ENCODE peak calls at places on chromosomes 1 and 21, in seven cellular contexts. E is breast epithelium, X is heart right ventricle, I is sigmoid colon, J is GM23338, B is testis, K is mammary epithelial cell. Q is an unnamed sample. For H3K4me1 and H3K27me3, the result is how much of the 10 kb centered on the place peaks cover.

GRCh38 chr1:206131037-206131436 is 13.8 kb upstream of the AVPR1B start:
- DNase-seq in E (no peak), X (no peak), I (no peak), J (no peak), B (no peak), K (no peak), Q (no peak)

GRCh38 chr1:88784551-88784950 is 100.5 kb downstream of the PKN2 start:
- DNase-seq in E (no peak), X (no peak), I (no peak), J (no peak), B (no peak), K (no peak), Q (no peak)

GRCh38 chr1:159699653-159700052 is 14.7 kb downstream of the CRP start:
- DNase-seq in E (no peak), X (no peak), I (no peak), J (no peak), B (no peak), K (no peak), Q (no peak)

GRCh38 chr1:116556289-116557006 is 14.4 kb downstream of the CD58 start:
- DNase-seq in E (peak), X (peak), I (peak), J (no peak), B (no peak), K (peak), Q (peak)

GRCh38 chr1:144551543-144552424 is 40.9 kb upstream of the PPIAL4F start:
- DNase-seq in E (peak), X (peak), I (peak), J (peak), B (peak), K (peak), Q (peak)

GRCh38 chr21:41245509-41246135 is 71.0 kb upstream of the FAM3B start:
- DNase-seq in E (no peak), X (no peak), I (no peak), J (peak), B (no peak), K (no peak), Q (no peak)

GRCh38 chr1:4172659-4173599 is 272.9 kb upstream of the C1orf174 start:
- DNase-seq in E (peak), X (no peak), I (peak), J (no peak), B (peak), K (no peak), Q (no peak)

GRCh38 chr1:70483342-70483741 is 72.3 kb downstream of the CTH start:
- DNase-seq in E (no peak), X (no peak), I (no peak), J (no peak), B (no peak), K (no peak), Q (no peak)

GRCh38 chr1:180248731-180249681 is 18.9 kb downstream of the LHX4 start:
- DNase-seq in E (no peak), X (no peak), I (peak), J (peak), B (no peak), K (no peak), Q (no peak)

GRCh38 chr21:42740405-42740909 is 87.0 kb downstream of the PDE9A start:
- DNase-seq in E (no peak), X (no peak), I (no peak), J (no peak), B (no peak), K (no peak), Q (no peak)

DNA sequence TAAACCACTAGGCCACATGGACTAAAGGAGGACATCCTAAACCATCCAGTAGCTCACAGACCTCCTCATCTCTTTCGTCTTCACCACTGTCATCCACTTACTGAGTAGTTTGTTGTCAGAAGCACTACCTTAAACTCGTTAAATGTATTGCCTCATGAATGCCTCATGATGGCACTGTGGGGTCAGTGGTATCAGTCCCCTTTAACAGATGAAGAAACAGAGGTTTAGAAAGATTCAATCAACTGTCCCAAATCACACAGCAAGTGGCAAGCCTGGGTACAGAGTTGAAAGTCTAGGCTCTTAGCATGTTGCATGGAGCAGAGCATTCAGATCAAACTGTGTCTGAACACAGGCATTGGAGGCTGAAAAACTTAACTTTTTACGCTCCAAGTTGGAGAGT is 183.6 kb upstream of the KIAA0040 start:
- DNase-seq in E (no peak), X (no peak), I (no peak), J (peak), B (no peak), K (no peak), Q (no peak)
- TF ChIP-seq CTCF in E (no peak), X (no peak), I (no peak), J (peak), B (peak), K (peak), Q (peak)

GRCh38 chr1:32031578-32032286 is 18.1 kb downstream of the KHDRBS1 start:
- DNase-seq in E (no peak), X (no peak), I (no peak), J (no peak), B (no peak), K (no peak), Q (peak)
- H3K4me1 ChIP-seq in E (under half), X (under half), I (half or more), J (under half), B (under half), K (under half), Q (under half)

GRCh38 chr1:109849670-109850069 is 61.0 kb upstream of the CSF1 start:
- DNase-seq in E (no peak), X (no peak), I (no peak), J (no peak), B (no peak), K (no peak), Q (no peak)

GRCh38 chr1:109850194-109850593 is 60.5 kb upstream of the CSF1 start:
- DNase-seq in E (no peak), X (no peak), I (no peak), J (no peak), B (no peak), K (no peak), Q (no peak)

GRCh38 chr1:109847251-109847650 is 63.4 kb upstream of the CSF1 start:
- DNase-seq in E (no peak), X (no peak), I (no peak), J (no peak), B (no peak), K (no peak), Q (no peak)

GRCh38 chr1:109846846-109847245 is 63.8 kb upstream of the CSF1 start:
- DNase-seq in E (no peak), X (no peak), I (no peak), J (no peak), B (no peak), K (no peak), Q (no peak)

GRCh38 chr1:109850827-109851226 is 59.8 kb upstream of the CSF1 start:
- DNase-seq in E (no peak), X (no peak), I (no peak), J (no peak), B (no peak), K (no peak), Q (peak)
- H3K27me3 ChIP-seq in E (under half), X (under half), I (under half), J (under half), B (under half), K (under half), Q (under half)

GRCh38 chr1:26029864-26030481 is 8.4 kb downstream of the EXTL1 start:
- DNase-seq in E (no peak), X (no peak), I (no peak), J (peak), B (no peak), K (no peak), Q (no peak)
- TF ChIP-seq CTCF in E (no peak), X (no peak), I (no peak), J (peak), B (no peak), K (no peak), Q (peak)

Q was measured in foreskin keratinocyte.